ENCODE peak calls at places on chromosome 22, in eight cellular contexts. E, D, U, J, R, P, C and M are unnamed samples.

GRCh38 chr22:41308054-41308453 is 6.7 kb downstream of the ZC3H7B start:
- DNase-seq in U (no peak), R (no peak), P (no peak), J (no peak), D (no peak), C (no peak), E (no peak), M (no peak)

GRCh38 chr22:36613958-36614357 is 85.0 kb upstream of the EIF3D start:
- DNase-seq in D (peak; percentile 5), C (no peak), R (no peak), E (no peak), J (no peak), P (no peak), U (no peak), M (no peak)

GRCh38 chr22:21074092-21074715 is 28.5 kb downstream of the LRRC74B start:
- DNase-seq in P (no peak), R (no peak), C (no peak), U (no peak), D (peak; percentile 9), J (no peak), E (peak; percentile 80), M (no peak)

GRCh38 chr22:49284389-49284788 is 543.3 kb downstream of the BRD1 start:
- DNase-seq in J (no peak), D (no peak), E (no peak), U (no peak), R (no peak), P (no peak), C (no peak), M (no peak)

GRCh38 chr22:26318975-26319374 is 110.1 kb upstream of the ASPHD2 start:
- DNase-seq in P (no peak), C (no peak), U (no peak), D (no peak), R (peak; percentile 10), J (no peak), E (no peak), M (no peak)

GRCh38 chr22:20084547-20085413 is 4.7 kb downstream of the DGCR8 start:
- DNase-seq in C (peak; percentile 47), R (no peak), U (no peak), E (no peak), D (no peak), J (no peak), P (no peak), M (no peak)

GRCh38 chr22:19874307-19875060 is 19.8 kb upstream of the GNB1L start:
- DNase-seq in U (no peak), C (no peak), E (no peak), R (no peak), P (no peak), J (no peak), D (no peak), M (peak; percentile 23)

GRCh38 chr22:39437836-39438704 is 18.7 kb upstream of the MGAT3 start:
- DNase-seq in R (no peak), C (no peak), U (no peak), J (no peak), P (no peak), E (no peak), D (no peak), M (no peak)

GRCh38 chr22:31738566-31738965 is 11.4 kb downstream of the PRR14L start:
- DNase-seq in U (no peak), R (no peak), D (no peak), C (no peak), P (no peak), J (no peak), E (no peak), M (no peak)